ENCODE peak calls at places on chromosomes 7 and 10, in four cellular contexts. F is chondrocyte, J is GM19239, Y is body of pancreas. T is an unnamed sample.

GRCh38 chr10:102230861-102231356 is 4.8 kb downstream of the ELOVL3 start:
- DNase-seq in F (no peak), J (no peak), Y (peak), T (no peak)

GRCh38 chr7:711967-712600 is 14.4 kb upstream of the DNAAF5 start:
- DNase-seq in F (no peak), J (no peak), Y (no peak), T (no peak)

GRCh38 chr10:16545126-16545736 is 23.6 kb upstream of the C1QL3 start:
- DNase-seq in F (no peak), J (peak), Y (peak), T (peak)

GRCh38 chr7:34844936-34845665 is 187.1 kb downstream of the NPSR1 start:
- DNase-seq in F (no peak), J (no peak), Y (no peak), T (no peak)

GRCh38 chr10:29304259-29305030 is 15.6 kb downstream of the LYZL1 start:
- DNase-seq in F (no peak), J (peak), Y (peak), T (no peak)

GRCh38 chr10:46228076-46229071 is 58.4 kb upstream of the ANTXRL start:
- DNase-seq in F (no peak), J (peak), Y (peak), T (no peak)

GRCh38 chr10:121596668-121597503 is 1.4 kb downstream of the FGFR2 start:
- DNase-seq in F (peak), J (no peak), Y (peak), T (no peak)

GRCh38 chr7:6307762-6308161 is 35.3 kb upstream of the CYTH3 start:
- DNase-seq in F (no peak), J (no peak), Y (no peak), T (no peak)

GRCh38 chr10:43371418-43371817 is at the start of gene FXYD4:
- DNase-seq in F (peak), J (no peak), Y (no peak), T (no peak)

GRCh38 chr10:96413151-96413787 is 54.5 kb upstream of the OPALIN start:
- DNase-seq in F (no peak), J (no peak), Y (no peak), T (peak)

GRCh38 chr7:2621061-2621828 is 10.5 kb upstream of the TTYH3 start:
- DNase-seq in F (no peak), J (no peak), Y (peak), T (no peak)

GRCh38 chr7:106717997-106718871 is 57.3 kb upstream of the CCDC71L start:
- DNase-seq in F (no peak), J (no peak), Y (no peak), T (no peak)

GRCh38 chr10:124590216-124591122 is 128.8 kb downstream of the LHPP start:
- DNase-seq in F (peak), J (no peak), Y (no peak), T (no peak)

GRCh38 chr7:117669818-117670217 is 190.0 kb downstream of the CFTR start:
- DNase-seq in F (no peak), J (no peak), Y (no peak), T (no peak)

GRCh38 chr7:26346611-26347200 is 55.0 kb downstream of the SNX10 start:
- DNase-seq in F (no peak), J (no peak), Y (no peak), T (no peak)

GRCh38 chr7:30708983-30709382 is 26.7 kb upstream of the CRHR2 start:
- DNase-seq in F (no peak), J (no peak), Y (no peak), T (no peak)

GRCh38 chr10:27457261-27457945 is 46.7 kb upstream of the RAB18 start:
- DNase-seq in F (no peak), J (no peak), Y (no peak), T (no peak)

GRCh38 chr10:86354761-86355540 is 11.6 kb downstream of the GRID1 start:
- DNase-seq in F (peak), J (no peak), Y (no peak), T (no peak)

GRCh38 chr10:126160971-126161630 is 227.2 kb downstream of the ADAM12 start:
- DNase-seq in F (no peak), J (no peak), Y (no peak), T (no peak)

GRCh38 chr7:45575501-45576248 is 1.5 kb downstream of the ADCY1 start:
- DNase-seq in F (no peak), J (no peak), Y (no peak), T (no peak)

GRCh38 chr10:114403545-114404161 is 649 bp downstream of the AFAP1L2 start:
- DNase-seq in F (no peak), J (no peak), Y (peak), T (no peak)

GRCh38 chr7:220151-220841 is 27.9 kb downstream of the FAM20C start:
- DNase-seq in F (no peak), J (no peak), Y (peak), T (no peak)

GRCh38 chr10:123999261-123999660 is 94.1 kb downstream of the CHST15 start:
- DNase-seq in F (peak), J (no peak), Y (no peak), T (no peak)

GRCh38 chr7:55497521-55497920 is 74.8 kb downstream of the VOPP1 start:
- DNase-seq in F (no peak), J (no peak), Y (no peak), T (no peak)

GRCh38 chr10:15168296-15168780 is at the start of gene NMT2:
- DNase-seq in F (peak), J (peak), Y (no peak), T (peak)

GRCh38 chr10:72340510-72340895 is 14.2 kb downstream of the DNAJB12 start:
- DNase-seq in F (no peak), J (peak), Y (peak), T (peak)

GRCh38 chr10:45373003-45373782 is 823 bp upstream of the ALOX5 start:
- DNase-seq in F (no peak), J (no peak), Y (peak), T (no peak)

GRCh38 chr7:16822029-16822428 is 17.2 kb upstream of the AGR2 start:
- DNase-seq in F (no peak), J (no peak), Y (no peak), T (no peak)

GRCh38 chr10:129936266-129936922 is 27.7 kb downstream of the EBF3 start:
- DNase-seq in F (no peak), J (no peak), Y (no peak), T (no peak)

GRCh38 chr10:127550861-127551260 is 1.8 kb downstream of the NPS start:
- DNase-seq in F (no peak), J (no peak), Y (no peak), T (no peak)